ENCODE peak calls at places on chromosomes 16 and 17, in six cellular contexts. W, C, A, M, S and V are unnamed samples.

GRCh38 chr17:82031885-82032627 is 578 bp downstream of the RAC3 start:
- DNase-seq in A (peak; percentile 80), C (no peak), M (no peak), S (no peak), W (no peak), V (peak; percentile 60)

GRCh38 chr17:21104608-21105007 is 22.2 kb upstream of the DHRS7B start:
- DNase-seq in S (no peak), M (no peak), A (no peak), W (no peak), C (no peak), V (no peak)

GRCh38 chr16:35302859-35303258 is 1843.4 kb downstream of the TP53TG3F start:
- DNase-seq in M (no peak), C (no peak), A (no peak), W (no peak), S (no peak), V (no peak)

GRCh38 chr17:31853911-31854470 is 5.1 kb downstream of the COPRS start:
- DNase-seq in A (no peak), W (no peak), M (no peak), S (no peak), C (no peak), V (no peak)

GRCh38 chr16:17556276-17557052 is 85.7 kb upstream of the XYLT1 start:
- DNase-seq in M (no peak), W (no peak), A (no peak), S (peak; percentile 33), C (peak; percentile 4), V (peak; percentile 16)

GRCh38 chr16:78479723-78480122 is 380.3 kb downstream of the WWOX start:
- DNase-seq in W (no peak), M (no peak), C (no peak), A (no peak), S (no peak), V (no peak)

GRCh38 chr17:51325471-51325870 is 65.1 kb downstream of the UTP18 start:
- DNase-seq in S (no peak), C (no peak), M (no peak), W (no peak), A (no peak), V (no peak)

GRCh38 chr17:8382052-8382879 is 727 bp downstream of the RPL26 start:
- DNase-seq in A (no peak), W (no peak), C (no peak), M (no peak), S (no peak), V (peak; percentile 67)

GRCh38 chr17:55266051-55266957 is 1.5 kb downstream of the HLF start:
- DNase-seq in A (no peak), S (no peak), W (peak; percentile 32), C (no peak), M (peak; percentile 80), V (peak; percentile 4)

GRCh38 chr16:67547423-67548264 is 14.7 kb upstream of the CTCF start:
- DNase-seq in A (peak; percentile 60), S (no peak), W (no peak), M (peak; percentile 74), C (no peak), V (no peak)

GRCh38 chr17:79814966-79815835 is 18.3 kb upstream of the CBX8 start:
- DNase-seq in C (no peak), S (no peak), M (peak; percentile 69), A (peak; percentile 68), W (peak; percentile 24), V (no peak)

GRCh38 chr16:70746040-70746707 is 54.8 kb downstream of the VAC14 start:
- DNase-seq in S (peak; percentile 94), C (peak; percentile 43), A (peak; percentile 67), M (peak; percentile 94), W (no peak), V (peak; percentile 23)

GRCh38 chr17:58156839-58157803 is 8.9 kb downstream of the OR4D1 start:
- DNase-seq in A (peak; percentile 12), S (no peak), W (peak; percentile 18), M (no peak), C (no peak), V (peak; percentile 12)

GRCh38 chr17:44376124-44376523 is 12.5 kb upstream of the FAM171A2 start:
- DNase-seq in W (peak; percentile 58), S (peak; percentile 10), C (peak; percentile 61), M (peak; percentile 70), A (no peak), V (peak; percentile 55)

GRCh38 chr16:70470927-70471341 is 16.5 kb downstream of the FCSK start:
- DNase-seq in M (no peak), W (no peak), S (peak; percentile 10), A (peak; percentile 26), C (peak; percentile 44), V (peak; percentile 31)

GRCh38 chr16:11225677-11226549 is 30.1 kb downstream of the SOCS1 start:
- DNase-seq in C (no peak), W (no peak), A (no peak), S (no peak), M (no peak), V (no peak)

GRCh38 chr16:87556941-87557459 is 45.3 kb upstream of the JPH3 start:
- DNase-seq in W (peak; percentile 66), A (no peak), S (peak; percentile 23), M (peak; percentile 77), C (no peak), V (no peak)

GRCh38 chr17:11719852-11720251 is 121.6 kb downstream of the DNAH9 start:
- DNase-seq in M (no peak), W (no peak), S (no peak), C (no peak), A (no peak), V (no peak)

DNA sequence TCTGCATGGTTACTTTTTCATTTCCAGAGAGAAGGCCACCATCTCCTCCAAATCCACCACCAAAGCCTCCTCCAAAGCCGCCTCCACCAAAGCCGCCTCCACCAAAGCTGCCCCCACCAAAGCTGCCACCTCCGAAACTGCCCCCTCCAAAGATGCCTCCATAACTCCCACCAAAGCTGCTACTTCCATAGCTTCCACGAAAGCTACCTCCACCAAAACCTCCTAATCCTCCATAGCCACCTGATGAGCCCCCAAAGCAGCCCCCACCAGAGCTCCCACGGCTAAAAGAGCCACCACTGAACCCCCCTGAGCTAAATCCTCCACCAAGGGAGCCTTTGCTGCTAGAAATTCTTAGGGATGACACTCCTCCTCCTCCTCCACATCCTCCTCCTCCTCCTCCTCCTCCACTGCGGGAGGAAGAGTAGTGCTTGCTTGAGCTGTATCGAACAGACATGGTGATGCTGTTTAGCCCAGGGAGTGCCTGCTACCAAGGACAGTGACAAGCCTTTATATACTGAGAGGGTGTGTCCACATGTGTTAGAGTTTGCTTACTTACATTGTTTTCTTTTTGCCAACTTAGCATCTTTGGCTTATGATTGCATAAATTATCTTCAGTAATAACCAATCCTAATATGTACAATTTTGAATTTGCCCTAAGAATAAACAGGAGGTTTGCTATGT is at the start of gene KRT10:
- DNase-seq in W (no peak), C (no peak), S (no peak), A (no peak), M (no peak), V (no peak)
- TF ChIP-seq POLR2A in W (no peak), C (no peak), S (no peak), A (no peak), M (no peak), V (no peak)

GRCh38 chr17:16286947-16287562 is 66.2 kb downstream of the CENPV start:
- DNase-seq in M (peak; percentile 65), C (no peak), S (no peak), W (peak; percentile 22), A (peak; percentile 31), V (peak; percentile 28)

GRCh38 chr17:16285646-16286008 is 67.6 kb downstream of the CENPV start:
- DNase-seq in W (no peak), S (no peak), A (no peak), C (no peak), M (no peak), V (no peak)

GRCh38 chr17:16288860-16289571 is 64.3 kb downstream of the CENPV start:
- DNase-seq in W (no peak), A (no peak), S (peak; percentile 53), C (no peak), M (no peak), V (peak; percentile 33)

GRCh38 chr17:16286009-16286946 is 67.0 kb downstream of the CENPV start:
- DNase-seq in A (peak; percentile 92), W (peak; percentile 81), M (peak; percentile 93), S (peak; percentile 98), C (peak; percentile 71), V (peak; percentile 97)

DNA sequence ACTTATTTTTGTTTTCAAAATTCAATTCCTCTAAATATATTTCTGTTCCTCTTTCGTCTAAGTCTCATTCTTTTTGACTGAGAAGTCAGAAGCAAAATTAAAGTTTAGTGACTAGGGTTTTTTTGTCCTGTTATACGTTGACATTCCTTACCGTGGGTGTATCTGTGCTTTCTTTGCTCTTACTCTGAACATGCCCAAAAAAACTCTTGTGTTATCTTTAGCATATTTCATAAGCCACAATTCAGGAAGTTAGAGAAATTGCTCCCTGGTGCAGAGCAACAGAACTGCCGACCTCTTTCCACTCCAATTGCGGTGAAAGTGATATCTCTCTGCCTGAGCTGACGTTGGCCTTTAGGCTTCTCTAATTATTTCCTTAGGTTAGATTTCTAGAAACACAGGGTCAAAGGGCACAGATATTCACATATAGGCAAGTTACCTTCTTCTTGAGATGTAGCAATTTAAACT is 65.7 kb downstream of the CENPV start:
- DNase-seq in C (no peak), S (peak; percentile 87), M (no peak), A (peak; percentile 40), W (no peak), V (peak; percentile 34)
- TF ChIP-seq POLR2A in C (no peak), S (no peak), M (no peak), A (no peak), W (no peak), V (peak; percentile 35)

DNA sequence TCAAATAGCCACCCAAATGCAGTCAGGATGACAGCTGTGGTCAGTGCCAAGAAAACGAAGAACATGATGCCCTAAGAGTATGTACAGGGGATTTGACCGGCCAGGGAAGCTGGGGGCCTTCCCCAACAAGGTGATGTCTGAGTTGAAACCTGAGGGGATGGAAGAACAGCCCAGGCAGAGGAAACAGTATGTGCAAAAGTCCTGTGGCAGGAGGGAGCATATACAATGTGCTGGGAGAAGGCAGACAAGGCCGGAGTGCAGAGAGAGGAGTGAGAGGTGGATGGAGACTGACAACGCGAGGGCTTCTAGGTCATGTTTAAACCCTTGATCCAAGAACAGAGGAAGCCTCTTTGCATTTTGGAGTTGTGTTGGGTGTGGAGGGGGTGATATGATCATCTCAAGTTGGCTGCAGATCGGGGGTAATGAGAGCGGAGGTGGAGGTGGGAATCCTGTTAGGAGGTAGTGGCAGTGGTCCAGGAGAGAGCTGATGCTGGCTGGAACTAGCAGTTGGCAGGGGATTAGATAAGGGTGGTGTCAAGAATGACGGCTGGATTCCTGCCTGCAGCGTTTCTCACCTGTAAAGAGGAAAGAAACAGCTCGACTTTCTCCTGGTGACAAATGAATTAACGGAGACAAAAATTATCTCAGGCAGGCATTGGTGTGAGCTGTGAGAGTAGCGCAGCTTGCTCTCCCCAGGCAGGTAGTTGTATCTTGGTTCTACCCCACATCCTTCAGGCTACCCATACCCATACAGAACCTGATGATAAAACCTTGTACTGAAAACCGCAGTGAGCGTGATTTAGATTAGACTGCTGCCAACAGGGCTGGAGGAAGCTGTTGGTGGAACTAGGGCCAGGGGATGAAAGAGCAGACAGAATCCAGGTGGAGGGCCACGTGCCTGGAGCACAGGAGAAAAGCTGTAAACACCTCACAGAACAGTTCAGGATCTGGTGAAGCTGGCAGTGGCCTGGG is 37.2 kb upstream of the NGFR start:
- DNase-seq in A (no peak), W (no peak), S (no peak), C (no peak), M (no peak), V (no peak)
- TF ChIP-seq POLR2A in A (no peak), W (no peak), S (no peak), C (no peak), M (no peak), V (no peak)

DNA sequence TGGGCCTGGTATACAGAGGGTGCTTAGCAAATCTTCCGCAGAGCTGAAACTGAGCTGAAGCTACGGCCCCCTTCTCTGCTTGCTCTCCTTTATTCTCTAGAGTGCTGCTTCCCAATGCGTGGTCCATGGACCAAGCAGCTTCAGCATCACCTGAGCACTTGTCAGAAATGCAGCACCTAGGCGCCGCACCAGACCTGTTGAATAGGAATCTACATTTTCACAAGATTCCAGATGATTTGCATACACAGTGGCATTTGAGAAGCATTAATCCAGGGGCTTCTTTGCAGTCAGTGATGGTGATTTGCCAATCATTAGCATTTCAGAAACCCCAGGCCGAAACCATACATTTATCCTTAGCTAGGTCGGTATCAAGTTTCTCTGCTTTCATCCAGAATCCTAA is 204.2 kb downstream of the CDH13 start:
- DNase-seq in S (no peak), A (no peak), W (no peak), M (no peak), C (no peak), V (no peak)
- TF ChIP-seq POLR2A in S (no peak), A (no peak), W (no peak), M (no peak), C (no peak), V (no peak)